ENCODE peak calls at places on chromosomes 6 and 20, in nine cellular contexts. U is left lung, V is activated B cell treated with CpG ODN at 0.5 μM for 24 hours, X is tibial artery, Q is GM23338, F is right lobe of liver, K is dorsolateral prefrontal cortex, C is osteocyte, J is GM13977. R is an unnamed sample.

GRCh38 chr6:85360794-85361642 is 88.9 kb upstream of the NT5E start:
- DNase-seq in V (no peak), X (peak; percentile 28), U (peak; percentile 35), J (no peak), F (no peak), K (no peak), Q (no peak), C (no peak), R (no peak)

GRCh38 chr20:50724851-50725721 is 6.3 kb upstream of the PARD6B start:
- DNase-seq in C (peak; percentile 91), U (peak; percentile 78), J (no peak), X (peak; percentile 89), Q (peak; percentile 62), F (no peak), K (peak; percentile 68), V (no peak), R (no peak)

GRCh38 chr6:122589115-122589514 is 21.1 kb upstream of the PKIB start:
- DNase-seq in C (no peak), X (no peak), V (no peak), J (no peak), F (no peak), K (no peak), Q (no peak), U (no peak), R (no peak)

GRCh38 chr20:45890077-45890996 is 671 bp downstream of the NEURL2 start:
- DNase-seq in K (peak; percentile 75), J (peak; percentile 73), Q (peak; percentile 92), C (peak; percentile 94), X (peak; percentile 91), V (peak; percentile 39), F (peak; percentile 87), U (peak; percentile 85), R (peak; percentile 87)

GRCh38 chr6:125363010-125363359 is 61.2 kb upstream of the HDDC2 start:
- DNase-seq in C (no peak), U (no peak), V (no peak), F (no peak), K (no peak), Q (peak; percentile 82), X (no peak), J (no peak), R (no peak)

GRCh38 chr20:35939264-35939663 is 15.0 kb downstream of the SCAND1 start:
- DNase-seq in F (no peak), C (no peak), Q (no peak), U (no peak), X (no peak), V (no peak), J (no peak), K (no peak), R (no peak)

GRCh38 chr20:51966296-51966971 is 164.1 kb upstream of the SALL4 start:
- DNase-seq in V (no peak), F (no peak), J (peak; percentile 55), K (peak; percentile 41), C (no peak), U (peak; percentile 35), Q (peak; percentile 95), X (peak; percentile 30), R (no peak)

GRCh38 chr20:20367681-20368413 is at the start of gene INSM1:
- DNase-seq in C (no peak), K (peak; percentile 79), J (peak; percentile 63), V (no peak), U (no peak), Q (peak; percentile 75), F (no peak), X (no peak), R (no peak)

GRCh38 chr6:3390698-3391097 is 66.2 kb downstream of the SLC22A23 start:
- DNase-seq in V (no peak), Q (no peak), F (no peak), X (peak; percentile 87), K (peak; percentile 64), C (no peak), U (no peak), J (no peak), R (peak; percentile 93)

GRCh38 chr20:36202891-36203338 is 33.4 kb upstream of the AAR2 start:
- DNase-seq in F (peak; percentile 75), Q (peak; percentile 88), K (peak; percentile 85), C (peak; percentile 91), X (peak; percentile 62), J (peak; percentile 87), V (peak; percentile 71), U (peak; percentile 53), R (peak; percentile 65)

GRCh38 chr20:53779822-53780221 is 186.2 kb upstream of the ZNF217 start:
- DNase-seq in U (no peak), C (no peak), X (no peak), V (no peak), J (no peak), K (no peak), F (no peak), Q (no peak), R (no peak)

GRCh38 chr6:53894086-53894485 is 99.3 kb downstream of the LRRC1 start:
- DNase-seq in F (no peak), X (no peak), C (no peak), J (no peak), U (no peak), K (no peak), Q (no peak), V (no peak), R (peak; percentile 22)

GRCh38 chr6:7267521-7268091 is 45.4 kb downstream of the SSR1 start:
- DNase-seq in Q (no peak), V (no peak), C (peak; percentile 92), J (no peak), K (peak; percentile 78), X (peak; percentile 73), U (peak; percentile 76), F (peak; percentile 86), R (peak; percentile 42)

GRCh38 chr6:135182120-135182992 is 1.2 kb downstream of the MYB start:
- DNase-seq in U (peak; percentile 42), J (peak; percentile 32), K (no peak), C (no peak), Q (peak; percentile 48), F (peak; percentile 71), V (peak; percentile 35), X (no peak), R (peak; percentile 72)

GRCh38 chr6:167093922-167094432 is 28.9 kb upstream of the CCR6 start:
- DNase-seq in U (no peak), Q (no peak), J (peak; percentile 80), V (peak; percentile 84), X (no peak), K (no peak), F (no peak), C (no peak), R (peak; percentile 47)

GRCh38 chr6:45375449-45375848 is 2.3 kb downstream of the SUPT3H start:
- DNase-seq in U (no peak), F (no peak), X (no peak), Q (no peak), J (no peak), V (no peak), C (no peak), K (no peak), R (no peak)
- TF ChIP-seq CTCF in U (no peak), F (no peak), X (no peak), Q (no peak), J (no peak), V (no peak), C (peak; percentile 13), K (no peak), R (no peak)

DNA sequence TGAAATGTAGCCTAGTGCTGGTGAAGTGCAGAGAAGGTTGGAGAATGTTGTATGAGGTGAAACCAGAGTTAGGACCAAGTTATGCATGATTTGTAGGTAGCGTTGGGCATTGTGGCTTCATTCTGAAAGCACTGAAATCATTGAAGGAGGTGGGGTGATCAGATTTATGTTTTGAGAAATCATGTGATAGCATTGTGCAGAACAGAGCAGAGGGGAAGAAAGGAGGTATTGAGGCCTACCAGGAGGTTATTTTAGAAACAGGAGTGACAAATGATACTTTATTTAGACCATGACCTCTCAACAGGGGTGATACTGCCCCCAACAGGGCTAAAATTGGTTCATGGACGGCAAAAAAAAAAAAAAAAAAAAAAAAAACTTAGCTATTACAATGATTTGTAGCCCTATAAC is 15.6 kb upstream of the HMGN3 start:
- DNase-seq in F (no peak), J (peak; percentile 36), U (no peak), V (no peak), Q (peak; percentile 66), K (no peak), X (no peak), C (no peak), R (no peak)
- TF ChIP-seq CTCF in F (peak; percentile 24), J (peak; percentile 43), U (no peak), V (no peak), Q (peak; percentile 51), K (peak; percentile 42), X (no peak), C (no peak), R (no peak)

DNA sequence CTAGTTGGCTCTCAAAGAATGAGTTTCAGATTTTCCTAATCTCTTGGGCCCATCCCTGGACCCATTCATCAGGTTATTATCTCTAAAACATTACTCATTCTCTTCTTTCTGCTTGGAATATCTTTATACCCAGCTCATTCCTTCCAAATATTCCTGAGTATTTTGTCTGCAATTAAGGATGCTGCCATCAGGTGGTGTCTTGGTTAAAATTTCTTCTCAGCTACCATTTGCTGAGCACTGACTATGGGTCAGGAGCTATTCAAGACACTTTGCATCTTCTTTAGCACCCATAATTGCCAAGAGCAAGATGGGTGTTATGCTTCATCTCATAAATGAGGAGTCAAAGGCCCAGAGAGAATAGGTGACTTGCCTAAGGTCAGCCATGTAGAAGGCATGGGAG is 8.4 kb downstream of the SUN5 start:
- DNase-seq in K (no peak), U (no peak), X (no peak), C (no peak), V (no peak), J (no peak), Q (peak; percentile 35), F (no peak), R (no peak)
- TF ChIP-seq CTCF in K (no peak), U (no peak), X (no peak), C (no peak), V (no peak), J (peak; percentile 1), Q (peak; percentile 55), F (no peak), R (no peak)

GRCh38 chr6:159830481-159831372 is 30.7 kb downstream of the PNLDC1 start:
- DNase-seq in K (no peak), U (no peak), Q (peak; percentile 32), V (no peak), X (no peak), C (no peak), F (no peak), J (no peak), R (no peak)

GRCh38 chr6:159833997-159834601 is 34.0 kb downstream of the PNLDC1 start:
- DNase-seq in J (no peak), F (no peak), U (no peak), Q (no peak), X (no peak), K (no peak), C (no peak), V (no peak), R (no peak)

GRCh38 chr6:159832941-159833340 is 32.9 kb downstream of the PNLDC1 start:
- DNase-seq in V (no peak), J (no peak), K (no peak), C (no peak), Q (no peak), X (no peak), U (no peak), F (no peak), R (no peak)

GRCh38 chr6:159831373-159831679 is 31.2 kb downstream of the PNLDC1 start:
- DNase-seq in U (no peak), V (no peak), C (no peak), X (no peak), Q (no peak), F (no peak), J (no peak), K (no peak), R (no peak)

DNA sequence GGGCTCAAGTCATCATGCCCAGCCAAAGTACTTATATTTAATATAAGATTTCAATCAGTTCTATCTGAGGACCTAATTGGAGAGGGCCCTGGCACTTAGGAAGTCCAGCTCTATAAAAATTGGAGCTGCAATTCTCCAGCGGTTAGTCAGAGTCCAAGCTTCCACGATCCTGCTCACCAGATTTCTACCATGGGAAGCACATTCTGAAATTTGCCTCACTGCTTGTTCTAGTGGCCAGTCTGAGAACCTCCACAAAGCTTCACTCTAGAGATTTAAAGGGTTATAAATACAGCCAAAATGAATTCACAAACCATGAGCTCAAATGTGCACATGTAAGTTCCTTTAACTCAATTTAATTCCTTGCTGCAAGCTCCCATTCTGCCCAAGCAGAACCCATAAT is 33.5 kb downstream of the PNLDC1 start:
- DNase-seq in X (no peak), Q (no peak), K (no peak), C (no peak), F (no peak), U (no peak), J (no peak), V (no peak), R (no peak)
- TF ChIP-seq CTCF in X (peak; percentile 33), Q (no peak), K (no peak), C (no peak), F (no peak), U (no peak), J (no peak), V (no peak), R (no peak)

R was measured in mucosa of descending colon.